ENCODE peak calls at places on chromosomes 7 and 10, in ten cellular contexts. J, Q, N, S, G, H, U, L, T and Y are unnamed samples.

GRCh38 chr7:63054191-63054661 is 944.4 kb upstream of the ZNF722 start:
- DNase-seq in J (no peak), Q (no peak), N (no peak), S (no peak), G (no peak), H (no peak), U (no peak), L (no peak), T (no peak), Y (no peak)

GRCh38 chr10:44177610-44178009 is 207.3 kb downstream of the CXCL12 start:
- DNase-seq in J (no peak), Q (no peak), N (no peak), S (no peak), G (no peak), H (no peak), U (no peak), L (no peak), T (no peak), Y (no peak)

GRCh38 chr7:135291809-135292253 is 58.2 kb downstream of the STRA8 start:
- DNase-seq in J (no peak), Q (peak), N (no peak), S (peak), G (peak), H (no peak), U (no peak), L (peak), T (peak), Y (no peak)

GRCh38 chr10:130936844-130937243 is 374.7 kb downstream of the TCERG1L start:
- DNase-seq in J (no peak), Q (no peak), N (no peak), S (no peak), G (no peak), H (no peak), U (no peak), L (no peak), T (no peak), Y (no peak)

GRCh38 chr7:106813705-106814305 is 51.3 kb upstream of the PIK3CG start:
- DNase-seq in J (no peak), Q (no peak), N (no peak), S (peak), G (no peak), H (no peak), U (no peak), L (no peak), T (no peak), Y (no peak)

GRCh38 chr7:110065112-110065511 is 1025.8 kb upstream of the LRRN3 start:
- DNase-seq in J (no peak), Q (no peak), N (no peak), S (no peak), G (no peak), H (no peak), U (no peak), L (no peak), T (no peak), Y (no peak)

GRCh38 chr7:29478687-29479086 is 84.9 kb upstream of the PRR15 start:
- DNase-seq in J (no peak), Q (no peak), N (no peak), S (no peak), G (no peak), H (no peak), U (no peak), L (no peak), T (no peak), Y (no peak)

GRCh38 chr7:78175330-78175729 is 376.8 kb downstream of the PHTF2 start:
- DNase-seq in J (no peak), Q (no peak), N (no peak), S (no peak), G (no peak), H (no peak), U (no peak), L (no peak), T (no peak), Y (no peak)

GRCh38 chr10:95406651-95407280 is 116.0 kb upstream of the PDLIM1 start:
- DNase-seq in J (no peak), Q (no peak), N (no peak), S (no peak), G (no peak), H (peak), U (peak), L (no peak), T (no peak), Y (no peak)

GRCh38 chr7:87336136-87336535 is 9.3 kb upstream of the CROT start:
- DNase-seq in J (no peak), Q (no peak), N (no peak), S (no peak), G (no peak), H (no peak), U (no peak), L (no peak), T (no peak), Y (no peak)

GRCh38 chr10:15725603-15726002 is 5.9 kb upstream of the ITGA8 start:
- DNase-seq in J (peak), Q (peak), N (no peak), S (peak), G (peak), H (no peak), U (no peak), L (no peak), T (no peak), Y (no peak)

GRCh38 chr7:68420342-68420750 is 1177.9 kb upstream of the AUTS2 start:
- DNase-seq in J (no peak), Q (no peak), N (no peak), S (no peak), G (no peak), H (no peak), U (no peak), L (peak), T (no peak), Y (no peak)

GRCh38 chr7:97580205-97580604 is 151.7 kb upstream of the TAC1 start:
- DNase-seq in J (no peak), Q (no peak), N (no peak), S (no peak), G (no peak), H (no peak), U (no peak), L (no peak), T (no peak), Y (no peak)

GRCh38 chr7:39951156-39951942 is 1.3 kb downstream of the CDK13 start:
- DNase-seq in J (peak), Q (peak), N (peak), S (peak), G (peak), H (peak), U (peak), L (peak), T (peak), Y (peak)

GRCh38 chr7:92932450-92932849 is 96.1 kb upstream of the CDK6 start:
- DNase-seq in J (no peak), Q (no peak), N (no peak), S (no peak), G (no peak), H (no peak), U (no peak), L (no peak), T (no peak), Y (no peak)

GRCh38 chr7:51102828-51103227 is 213.8 kb downstream of the COBL start:
- DNase-seq in J (no peak), Q (no peak), N (no peak), S (peak), G (peak), H (no peak), U (no peak), L (no peak), T (no peak), Y (no peak)

GRCh38 chr10:119940487-119940886 is 48.0 kb downstream of the SEC23IP start:
- DNase-seq in J (no peak), Q (no peak), N (no peak), S (no peak), G (peak), H (no peak), U (no peak), L (no peak), T (no peak), Y (no peak)

GRCh38 chr7:40780431-40780830 is 645.6 kb downstream of the SUGCT start:
- DNase-seq in J (no peak), Q (no peak), N (no peak), S (no peak), G (no peak), H (no peak), U (no peak), L (no peak), T (no peak), Y (no peak)

GRCh38 chr10:285216-285967 is 150.1 kb downstream of the ZMYND11 start:
- DNase-seq in J (no peak), Q (no peak), N (no peak), S (no peak), G (no peak), H (no peak), U (no peak), L (no peak), T (no peak), Y (peak)

GRCh38 chr7:97846945-97847344 is 25.3 kb downstream of the ASNS start:
- DNase-seq in J (no peak), Q (no peak), N (no peak), S (no peak), G (no peak), H (no peak), U (no peak), L (no peak), T (no peak), Y (no peak)

GRCh38 chr7:5525271-5526189 is 101.9 kb upstream of the TNRC18 start:
- DNase-seq in J (peak), Q (no peak), N (no peak), S (no peak), G (peak), H (no peak), U (no peak), L (no peak), T (no peak), Y (no peak)

GRCh38 chr10:28155726-28156125 is 147.1 kb downstream of the MPP7 start:
- DNase-seq in J (no peak), Q (no peak), N (no peak), S (no peak), G (no peak), H (no peak), U (no peak), L (no peak), T (no peak), Y (no peak)

GRCh38 chr7:41007351-41007751 is 695.5 kb downstream of the INHBA start:
- DNase-seq in J (no peak), Q (no peak), N (no peak), S (no peak), G (no peak), H (no peak), U (no peak), L (no peak), T (no peak), Y (no peak)

GRCh38 chr10:17409170-17409733 is 45.1 kb downstream of the ST8SIA6 start:
- DNase-seq in J (no peak), Q (no peak), N (no peak), S (peak), G (no peak), H (no peak), U (no peak), L (no peak), T (no peak), Y (no peak)

GRCh38 chr10:35552622-35553342 is 52.4 kb upstream of the GJD4 start:
- DNase-seq in J (no peak), Q (no peak), N (no peak), S (no peak), G (no peak), H (no peak), U (no peak), L (no peak), T (no peak), Y (no peak)

GRCh38 chr7:117819558-117819957 is 53.7 kb downstream of the CTTNBP2 start:
- DNase-seq in J (no peak), Q (no peak), N (no peak), S (no peak), G (no peak), H (no peak), U (no peak), L (no peak), T (no peak), Y (no peak)

GRCh38 chr7:42155836-42156540 is 81.0 kb downstream of the GLI3 start:
- DNase-seq in J (no peak), Q (no peak), N (no peak), S (peak), G (peak), H (no peak), U (no peak), L (no peak), T (no peak), Y (no peak)

GRCh38 chr7:128827248-128827958 is 2.8 kb upstream of the FLNC start:
- DNase-seq in J (no peak), Q (no peak), N (no peak), S (peak), G (peak), H (peak), U (no peak), L (no peak), T (no peak), Y (no peak)

GRCh38 chr7:131488361-131488760 is 68.1 kb downstream of the PODXL start:
- DNase-seq in J (no peak), Q (no peak), N (no peak), S (no peak), G (no peak), H (no peak), U (no peak), L (no peak), T (no peak), Y (no peak)

GRCh38 chr10:122490786-122491680 is 29.7 kb downstream of the HTRA1 start:
- DNase-seq in J (no peak), Q (no peak), N (no peak), S (no peak), G (no peak), H (peak), U (peak), L (no peak), T (no peak), Y (peak)

GRCh38 chr7:40299097-40299496 is 164.3 kb downstream of the SUGCT start:
- DNase-seq in J (no peak), Q (no peak), N (no peak), S (peak), G (peak), H (no peak), U (no peak), L (no peak), T (no peak), Y (no peak)

GRCh38 chr7:105621617-105622016 is 40.3 kb upstream of the EFCAB10 start:
- DNase-seq in J (no peak), Q (no peak), N (no peak), S (peak), G (peak), H (peak), U (peak), L (no peak), T (no peak), Y (no peak)

GRCh38 chr10:16986082-16986405 is 143.6 kb downstream of the CUBN start:
- DNase-seq in J (no peak), Q (no peak), N (no peak), S (no peak), G (no peak), H (no peak), U (no peak), L (no peak), T (no peak), Y (no peak)

GRCh38 chr7:134327896-134328295 is 11.2 kb upstream of the SLC35B4 start:
- DNase-seq in J (peak), Q (peak), N (peak), S (peak), G (peak), H (no peak), U (no peak), L (no peak), T (no peak), Y (peak)

GRCh38 chr7:96823274-96823673 is 113.6 kb upstream of the SEM1 start:
- DNase-seq in J (no peak), Q (no peak), N (no peak), S (no peak), G (no peak), H (no peak), U (no peak), L (no peak), T (no peak), Y (peak)

GRCh38 chr10:93376372-93377296 is 105.5 kb downstream of the MYOF start:
- DNase-seq in J (peak), Q (peak), N (no peak), S (peak), G (peak), H (peak), U (peak), L (no peak), T (peak), Y (peak)

GRCh38 chr7:20290505-20291111 is 40.1 kb upstream of the ITGB8 start:
- DNase-seq in J (no peak), Q (no peak), N (no peak), S (no peak), G (no peak), H (no peak), U (no peak), L (no peak), T (no peak), Y (no peak)

GRCh38 chr7:20283997-20284396 is 46.7 kb upstream of the ITGB8 start:
- DNase-seq in J (no peak), Q (no peak), N (no peak), S (no peak), G (no peak), H (no peak), U (no peak), L (no peak), T (no peak), Y (no peak)

GRCh38 chr7:20284398-20285143 is 46.1 kb upstream of the ITGB8 start:
- DNase-seq in J (no peak), Q (no peak), N (no peak), S (no peak), G (no peak), H (no peak), U (no peak), L (no peak), T (no peak), Y (no peak)

GRCh38 chr7:20288036-20288435 is 42.7 kb upstream of the ITGB8 start:
- DNase-seq in J (no peak), Q (no peak), N (no peak), S (no peak), G (no peak), H (no peak), U (no peak), L (no peak), T (no peak), Y (no peak)

DNA sequence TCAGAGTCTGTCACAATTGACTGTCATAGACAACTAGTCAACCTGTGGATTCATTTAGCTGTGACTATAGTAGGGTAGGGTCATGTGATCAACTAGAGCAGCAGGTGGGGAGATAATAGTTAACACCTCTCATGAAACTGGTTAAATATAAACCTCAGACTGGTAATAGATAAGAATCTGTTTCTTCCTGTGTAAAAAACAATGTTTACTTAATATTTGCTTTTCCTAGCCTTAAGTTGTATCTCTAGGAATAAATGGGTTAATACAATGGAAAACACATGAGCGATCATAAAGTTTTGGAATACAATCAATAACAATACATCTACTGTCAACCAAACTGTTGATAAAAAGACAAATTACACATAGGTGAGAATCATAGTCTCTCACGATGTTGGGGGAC is 43.4 kb upstream of the ITGB8 start:
- DNase-seq in J (no peak), Q (no peak), N (no peak), S (no peak), G (no peak), H (no peak), U (no peak), L (no peak), T (no peak), Y (no peak)
- TF ChIP-seq CTCF in J (no peak), Q (no peak), N (no peak), S (no peak), G (no peak), H (no peak), U (no peak), L (no peak), T (no peak), Y (no peak)

DNA sequence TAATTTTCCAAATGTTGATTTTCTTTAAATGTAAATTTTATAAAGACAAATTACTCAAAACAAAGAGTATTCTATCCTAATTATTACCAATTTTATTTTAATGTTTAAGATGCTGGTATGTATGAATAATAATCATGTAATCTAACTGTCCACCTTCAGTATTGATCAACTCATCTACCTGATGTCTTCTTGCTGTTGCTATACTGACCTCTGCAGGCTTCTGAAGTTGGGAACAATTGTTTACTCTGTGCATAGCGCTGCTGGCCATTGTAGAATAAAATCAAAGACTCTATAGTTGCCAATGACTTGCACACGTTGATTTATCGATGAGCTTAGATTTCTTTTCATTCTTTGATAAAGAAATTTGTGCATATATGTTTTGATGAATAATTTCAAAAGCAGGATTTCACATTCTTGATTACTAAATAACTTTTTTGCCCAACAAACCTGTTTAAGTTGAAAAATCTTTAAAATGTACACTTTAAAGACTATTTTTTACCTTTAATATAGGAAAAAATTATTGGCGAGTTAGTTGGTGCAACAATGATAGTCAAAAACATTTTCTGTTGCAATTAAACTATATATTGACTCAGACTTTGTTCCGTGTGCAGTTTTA is 282.3 kb downstream of the TFEC start:
- DNase-seq in J (no peak), Q (no peak), N (no peak), S (peak), G (peak), H (no peak), U (no peak), L (no peak), T (no peak), Y (no peak)
- TF ChIP-seq CTCF in J (no peak), Q (peak), N (no peak), S (peak), G (peak), H (no peak), U (no peak), L (peak), T (no peak), Y (no peak)

GRCh38 chr7:44238116-44238695 is 37.4 kb downstream of the YKT6 start:
- DNase-seq in J (no peak), Q (no peak), N (no peak), S (no peak), G (no peak), H (no peak), U (no peak), L (no peak), T (no peak), Y (no peak)

GRCh38 chr7:44235066-44235465 is 34.3 kb downstream of the YKT6 start:
- DNase-seq in J (no peak), Q (no peak), N (no peak), S (no peak), G (no peak), H (no peak), U (no peak), L (no peak), T (no peak), Y (no peak)

GRCh38 chr7:44235582-44236332 is 35.0 kb downstream of the YKT6 start:
- DNase-seq in J (no peak), Q (no peak), N (no peak), S (no peak), G (no peak), H (no peak), U (no peak), L (no peak), T (no peak), Y (no peak)

GRCh38 chr7:44237696-44238095 is 36.9 kb downstream of the YKT6 start:
- DNase-seq in J (no peak), Q (no peak), N (no peak), S (no peak), G (no peak), H (no peak), U (no peak), L (no peak), T (no peak), Y (no peak)

GRCh38 chr7:44236333-44236728 is 35.6 kb downstream of the YKT6 start:
- DNase-seq in J (no peak), Q (no peak), N (no peak), S (no peak), G (no peak), H (no peak), U (no peak), L (no peak), T (no peak), Y (no peak)
- TF ChIP-seq CTCF in J (no peak), Q (no peak), N (no peak), S (peak), G (no peak), H (no peak), U (no peak), L (no peak), T (no peak), Y (no peak)

DNA sequence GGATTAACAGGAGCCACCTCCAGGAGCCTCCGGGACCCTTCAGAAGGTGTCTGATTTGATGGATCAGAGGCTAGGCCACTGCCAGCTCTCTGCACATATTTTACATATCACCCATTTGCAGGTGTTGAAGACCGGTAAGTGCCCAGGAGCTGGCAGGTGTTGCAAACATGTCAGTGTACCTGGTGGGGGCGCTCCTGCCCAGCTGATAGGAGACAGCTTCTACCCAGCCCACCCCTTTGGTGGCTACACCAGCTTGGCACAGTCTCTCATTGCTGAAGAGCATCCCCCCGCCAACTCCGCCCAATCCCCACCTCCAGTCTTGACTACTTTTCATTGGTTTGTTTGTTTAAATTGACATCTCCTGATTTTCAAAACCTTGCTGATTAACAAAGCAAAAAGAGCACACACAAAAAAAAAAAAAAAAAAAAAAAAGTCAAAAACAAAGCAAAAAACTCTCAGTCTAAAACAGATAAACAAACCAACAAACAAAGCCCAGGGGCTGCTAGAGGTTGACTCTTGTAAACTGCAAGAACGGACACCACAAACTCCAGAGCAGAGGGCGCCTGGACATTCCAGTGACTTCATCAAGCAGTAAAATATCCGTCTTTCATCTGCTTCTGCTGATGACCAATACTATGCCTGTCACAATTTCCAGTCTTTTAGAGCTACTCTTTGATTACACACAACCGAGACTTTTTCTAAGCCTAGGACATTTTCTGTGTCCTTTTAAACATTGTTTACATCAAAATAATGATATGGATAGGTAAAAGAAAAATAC is 275.3 kb downstream of the NRG3 start:
- DNase-seq in J (peak), Q (no peak), N (peak), S (no peak), G (peak), H (peak), U (peak), L (no peak), T (peak), Y (peak)
- TF ChIP-seq CTCF in J (peak), Q (no peak), N (peak), S (no peak), G (no peak), H (no peak), U (peak), L (peak), T (no peak), Y (no peak)